ENCODE peak calls at places on chromosomes 2 and 18, in nine cellular contexts. Z is suprapubic skin, D is esophagus squamous epithelium, M is GM12878, R is stomach, X is ovary, K is IMR-90, N is body of pancreas, W is adrenal gland. E is an unnamed sample. For H3K4me1, the result is how much of the 10 kb centered on the place peaks cover.

GRCh38 chr2:76455910-76456309 is 745.2 kb upstream of the GCFC2 start:
- DNase-seq in Z (no peak), D (no peak), M (no peak), R (no peak), X (no peak), K (no peak), N (no peak), W (no peak), E (no peak)

GRCh38 chr18:11883153-11883552 is 25.0 kb downstream of the MPPE1 start:
- DNase-seq in Z (no peak), D (no peak), M (peak), R (no peak), X (no peak), K (peak), N (no peak), W (no peak), E (no peak)

GRCh38 chr2:187580462-187581124 is 26.4 kb upstream of the TFPI start:
- DNase-seq in Z (no peak), D (no peak), M (no peak), R (no peak), X (no peak), K (peak), N (no peak), W (no peak), E (no peak)

GRCh38 chr2:209125291-209125690 is 298.6 kb upstream of the MAP2 start:
- DNase-seq in Z (no peak), D (no peak), M (no peak), R (no peak), X (no peak), K (no peak), N (no peak), W (no peak), E (no peak)

GRCh38 chr2:100924520-100925451 is 77.3 kb upstream of the RPL31 start:
- DNase-seq in Z (peak), D (no peak), M (peak), R (peak), X (no peak), K (peak), N (no peak), W (peak), E (no peak)

GRCh38 chr2:132923787-132924186 is 253.8 kb upstream of the LYPD1 start:
- DNase-seq in Z (no peak), D (no peak), M (no peak), R (no peak), X (peak), K (peak), N (no peak), W (no peak), E (no peak)

GRCh38 chr2:232174662-232175061 is 203.9 kb upstream of the ALPP start:
- DNase-seq in Z (no peak), D (no peak), M (no peak), R (no peak), X (no peak), K (no peak), N (no peak), W (no peak), E (peak)

GRCh38 chr2:10300997-10301945 is 1.4 kb upstream of the HPCAL1 start:
- DNase-seq in Z (no peak), D (no peak), M (no peak), R (no peak), X (peak), K (no peak), N (no peak), W (no peak), E (no peak)

GRCh38 chr18:8609711-8610441 is 639 bp downstream of the RAB12 start:
- DNase-seq in Z (no peak), D (no peak), M (no peak), R (no peak), X (peak), K (no peak), N (peak), W (peak), E (peak)

GRCh38 chr2:232731470-232731869 is 34.3 kb downstream of the GIGYF2 start:
- DNase-seq in Z (no peak), D (no peak), M (no peak), R (no peak), X (no peak), K (peak), N (no peak), W (no peak), E (no peak)

GRCh38 chr2:224584111-224584764 is 925 bp downstream of the CUL3 start:
- DNase-seq in Z (no peak), D (no peak), M (no peak), R (peak), X (no peak), K (peak), N (peak), W (peak), E (peak)

GRCh38 chr2:141630531-141630930 is 500.3 kb downstream of the LRP1B start:
- DNase-seq in Z (no peak), D (no peak), M (no peak), R (no peak), X (no peak), K (no peak), N (no peak), W (no peak), E (no peak)

GRCh38 chr2:67137699-67138098 is 259.4 kb upstream of the ETAA1 start:
- DNase-seq in Z (no peak), D (no peak), M (no peak), R (no peak), X (no peak), K (no peak), N (no peak), W (no peak), E (no peak)

GRCh38 chr2:48723125-48723524 is 32.4 kb downstream of the LHCGR start:
- DNase-seq in Z (no peak), D (no peak), M (no peak), R (no peak), X (no peak), K (peak), N (no peak), W (no peak), E (no peak)

GRCh38 chr2:1605659-1606400 is 138.5 kb downstream of the PXDN start:
- DNase-seq in Z (no peak), D (no peak), M (no peak), R (no peak), X (no peak), K (peak), N (no peak), W (no peak), E (no peak)

GRCh38 chr2:950627-950992 is at the start of gene SNTG2:
- DNase-seq in Z (no peak), D (no peak), M (no peak), R (peak), X (peak), K (no peak), N (peak), W (no peak), E (peak)

GRCh38 chr2:23813438-23813837 is 113.5 kb downstream of the ATAD2B start:
- DNase-seq in Z (no peak), D (no peak), M (no peak), R (no peak), X (no peak), K (no peak), N (no peak), W (no peak), E (no peak)

GRCh38 chr2:239696559-239697207 is 295.9 kb upstream of the HDAC4 start:
- DNase-seq in Z (peak), D (no peak), M (no peak), R (no peak), X (no peak), K (no peak), N (no peak), W (no peak), E (no peak)

GRCh38 chr2:107811982-107812381 is 14.7 kb upstream of the RGPD4 start:
- DNase-seq in Z (no peak), D (no peak), M (no peak), R (no peak), X (no peak), K (no peak), N (no peak), W (no peak), E (no peak)

GRCh38 chr2:99811544-99811943 is 321.7 kb upstream of the REV1 start:
- DNase-seq in Z (no peak), D (no peak), M (no peak), R (no peak), X (no peak), K (peak), N (no peak), W (no peak), E (no peak)

GRCh38 chr2:165251361-165251760 is 12.1 kb downstream of the SCN2A start:
- DNase-seq in Z (no peak), D (no peak), M (no peak), R (no peak), X (no peak), K (no peak), N (no peak), W (no peak), E (no peak)

GRCh38 chr18:49011291-49011746 is 60.6 kb upstream of the SMAD7 start:
- DNase-seq in Z (no peak), D (no peak), M (no peak), R (no peak), X (no peak), K (no peak), N (peak), W (no peak), E (no peak)

GRCh38 chr18:55634545-55634944 is 46.6 kb upstream of the TCF4 start:
- DNase-seq in Z (no peak), D (no peak), M (no peak), R (no peak), X (no peak), K (peak), N (no peak), W (no peak), E (no peak)

GRCh38 chr18:63508634-63509033 is 31.9 kb downstream of the SERPINB5 start:
- DNase-seq in Z (no peak), D (no peak), M (no peak), R (no peak), X (no peak), K (no peak), N (no peak), W (no peak), E (no peak)

GRCh38 chr2:232300894-232301387 is 77.6 kb upstream of the ALPP start:
- DNase-seq in Z (no peak), D (no peak), M (no peak), R (no peak), X (no peak), K (peak), N (no peak), W (no peak), E (no peak)

GRCh38 chr2:231412616-231412963 is 17.1 kb downstream of the B3GNT7 start:
- DNase-seq in Z (no peak), D (no peak), M (no peak), R (no peak), X (no peak), K (no peak), N (no peak), W (no peak), E (no peak)

GRCh38 chr2:73921581-73921980 is 5.1 kb upstream of the DGUOK start:
- DNase-seq in Z (no peak), D (no peak), M (no peak), R (no peak), X (no peak), K (no peak), N (no peak), W (no peak), E (no peak)

GRCh38 chr2:133667-134593 is 87.6 kb upstream of the FAM110C start:
- DNase-seq in Z (no peak), D (no peak), M (no peak), R (no peak), X (no peak), K (no peak), N (no peak), W (no peak), E (no peak)

GRCh38 chr2:39392672-39393071 is 44.4 kb downstream of the MAP4K3 start:
- DNase-seq in Z (no peak), D (no peak), M (no peak), R (no peak), X (no peak), K (no peak), N (no peak), W (no peak), E (no peak)

GRCh38 chr2:231411237-231411636 is 15.7 kb downstream of the B3GNT7 start:
- DNase-seq in Z (no peak), D (no peak), M (no peak), R (no peak), X (no peak), K (no peak), N (no peak), W (no peak), E (no peak)

GRCh38 chr2:110097506-110098220 is 18.0 kb downstream of the MALL start:
- DNase-seq in Z (no peak), D (no peak), M (no peak), R (no peak), X (no peak), K (no peak), N (no peak), W (no peak), E (no peak)

GRCh38 chr18:48003426-48004349 is 73.2 kb upstream of the SMAD2 start:
- DNase-seq in Z (no peak), D (no peak), M (no peak), R (peak), X (no peak), K (no peak), N (peak), W (peak), E (no peak)

GRCh38 chr2:118240276-118240675 is 152.0 kb downstream of the INSIG2 start:
- DNase-seq in Z (no peak), D (no peak), M (no peak), R (no peak), X (no peak), K (no peak), N (no peak), W (no peak), E (no peak)

DNA sequence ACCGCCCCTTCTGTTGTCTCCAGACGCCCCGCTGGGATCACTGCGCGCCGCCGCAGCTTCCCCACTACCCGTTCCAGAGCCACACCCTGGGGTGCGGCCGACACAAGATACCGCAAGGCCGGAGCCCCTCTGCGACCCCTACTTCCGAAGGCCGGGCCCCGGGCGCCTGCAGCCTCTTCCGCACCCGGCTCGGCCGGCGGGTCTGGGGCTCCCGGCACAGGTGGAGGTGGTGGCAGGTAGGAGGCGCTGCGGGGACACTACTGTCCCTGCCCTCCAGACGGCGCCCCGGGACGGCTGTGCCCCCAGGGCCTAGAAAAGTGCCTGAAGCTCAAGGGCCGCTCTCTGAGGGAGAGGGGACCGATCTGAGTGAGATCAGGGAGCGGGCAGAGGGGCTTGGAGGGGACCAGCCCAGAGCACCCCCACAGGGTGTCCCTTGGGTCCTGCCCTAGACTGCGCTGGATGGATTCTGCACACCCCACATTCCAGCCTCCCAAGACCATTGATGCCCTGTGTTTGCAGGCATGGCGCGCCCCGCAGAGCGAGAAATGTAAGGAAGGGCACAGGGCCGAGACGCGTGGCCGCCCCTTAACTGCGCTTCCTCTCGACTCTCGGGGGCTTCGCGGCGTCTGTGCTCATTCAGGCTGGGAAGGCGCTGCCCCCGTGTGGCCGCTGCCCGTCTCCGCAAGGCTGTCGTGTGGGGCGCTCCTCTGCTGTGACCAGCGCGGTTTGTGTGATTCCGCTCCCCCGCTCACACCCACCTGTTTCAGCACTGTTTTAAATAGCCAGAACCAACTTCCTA is 79.9 kb downstream of the GFPT1 start:
- DNase-seq in Z (peak), D (peak), M (no peak), R (peak), X (peak), K (peak), N (peak), W (peak), E (peak)
- TF ChIP-seq POLR2A in Z (no peak), D (no peak), M (peak), R (no peak), X (peak), K (peak), N (no peak), W (no peak), E (no peak)

GRCh38 chr2:55010149-55010591 is 40.1 kb downstream of the RTN4 start:
- DNase-seq in Z (no peak), D (no peak), M (peak), R (peak), X (no peak), K (peak), N (peak), W (peak), E (peak)
- H3K4me3 ChIP-seq in Z (peak), D (peak), M (peak), R (peak), X (peak), K (no peak), N (peak), W (no peak), E (peak)

GRCh38 chr2:33488715-33489540 is 12.5 kb downstream of the RASGRP3 start:
- DNase-seq in Z (no peak), D (no peak), M (no peak), R (no peak), X (no peak), K (no peak), N (no peak), W (no peak), E (no peak)

GRCh38 chr2:33484042-33484621 is 7.7 kb downstream of the RASGRP3 start:
- DNase-seq in Z (no peak), D (no peak), M (no peak), R (no peak), X (no peak), K (peak), N (no peak), W (no peak), E (no peak)

GRCh38 chr2:33488178-33488690 is 11.8 kb downstream of the RASGRP3 start:
- DNase-seq in Z (no peak), D (no peak), M (no peak), R (no peak), X (no peak), K (no peak), N (no peak), W (no peak), E (no peak)

GRCh38 chr2:33489835-33490431 is 13.5 kb downstream of the RASGRP3 start:
- DNase-seq in Z (no peak), D (no peak), M (no peak), R (no peak), X (no peak), K (no peak), N (no peak), W (no peak), E (no peak)

GRCh38 chr2:33486544-33486943 is 10.1 kb downstream of the RASGRP3 start:
- DNase-seq in Z (no peak), D (no peak), M (no peak), R (no peak), X (no peak), K (no peak), N (no peak), W (no peak), E (no peak)
- H3K4me1 ChIP-seq in Z (under half), D (under half), M (half or more), R (under half), X (under half), K (under half), N (under half), W (under half), E (under half)

GRCh38 chr2:120221616-120222015 is 1.6 kb downstream of the TMEM185B start:
- DNase-seq in Z (peak), D (no peak), M (no peak), R (no peak), X (no peak), K (no peak), N (no peak), W (peak), E (no peak)

GRCh38 chr2:120224735-120225548 is 1.7 kb upstream of the TMEM185B start:
- DNase-seq in Z (peak), D (no peak), M (no peak), R (no peak), X (no peak), K (no peak), N (no peak), W (no peak), E (no peak)

GRCh38 chr2:120224256-120224655 is 1.1 kb upstream of the TMEM185B start:
- DNase-seq in Z (peak), D (no peak), M (no peak), R (no peak), X (no peak), K (no peak), N (no peak), W (no peak), E (peak)

GRCh38 chr2:120222186-120223033 is 790 bp downstream of the TMEM185B start:
- DNase-seq in Z (peak), D (no peak), M (no peak), R (peak), X (no peak), K (no peak), N (no peak), W (peak), E (no peak)

DNA sequence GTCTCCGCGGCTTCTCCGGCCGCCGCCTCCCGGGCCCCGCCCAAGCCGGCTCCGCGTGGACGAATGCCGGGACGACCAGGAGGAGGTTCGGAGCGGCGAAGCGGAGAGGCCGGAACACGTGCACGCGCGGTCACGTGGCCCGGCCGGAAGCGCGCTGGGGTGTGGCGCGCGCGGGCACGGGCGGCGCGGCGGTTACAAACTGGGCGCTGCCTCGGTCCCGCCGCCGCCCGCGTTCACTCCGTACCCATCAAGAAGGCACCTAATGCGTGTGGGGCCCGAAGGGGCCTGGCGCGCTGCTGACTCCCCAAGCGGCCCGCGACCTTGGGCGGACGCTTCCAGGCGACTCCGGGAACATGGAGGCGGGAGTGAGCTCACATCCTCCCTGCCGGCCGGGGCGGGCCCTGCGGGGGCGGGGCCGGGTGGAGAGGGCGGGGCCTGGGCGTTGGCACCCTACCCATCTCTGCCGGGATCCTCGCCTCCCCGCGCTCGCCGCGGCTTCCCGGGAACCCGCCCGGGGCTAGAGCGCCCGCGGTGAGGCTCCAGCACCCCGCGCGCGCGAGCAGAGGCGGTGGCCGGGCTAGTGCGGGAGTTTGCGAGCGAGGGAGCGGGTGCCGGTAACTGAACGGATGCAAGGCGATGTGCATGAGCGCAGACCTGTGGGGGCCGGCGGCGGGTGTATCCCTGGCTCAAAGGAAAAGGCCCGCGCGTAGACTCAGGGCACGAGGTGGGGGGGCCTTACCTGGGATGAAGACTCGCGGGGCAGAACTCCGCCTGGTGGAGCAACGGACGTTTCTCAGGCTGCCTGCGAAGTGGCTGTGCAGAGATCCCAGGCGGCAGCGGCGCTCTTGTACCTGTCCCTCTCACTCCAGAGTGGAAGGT is at the start of gene TMEM185B:
- DNase-seq in Z (peak), D (no peak), M (no peak), R (peak), X (peak), K (peak), N (peak), W (peak), E (peak)
- TF ChIP-seq POLR2A in Z (no peak), D (peak), M (peak), R (no peak), X (no peak), K (peak), N (peak), W (peak), E (no peak)

GRCh38 chr2:186325827-186326535 is 160.1 kb upstream of the ZC3H15 start:
- DNase-seq in Z (no peak), D (no peak), M (no peak), R (no peak), X (no peak), K (no peak), N (no peak), W (no peak), E (no peak)

GRCh38 chr2:186327251-186327868 is 158.7 kb upstream of the ZC3H15 start:
- DNase-seq in Z (no peak), D (no peak), M (no peak), R (no peak), X (no peak), K (no peak), N (no peak), W (no peak), E (no peak)

GRCh38 chr2:186330050-186330449 is 156.0 kb upstream of the ZC3H15 start:
- DNase-seq in Z (no peak), D (no peak), M (no peak), R (no peak), X (no peak), K (no peak), N (no peak), W (no peak), E (no peak)

DNA sequence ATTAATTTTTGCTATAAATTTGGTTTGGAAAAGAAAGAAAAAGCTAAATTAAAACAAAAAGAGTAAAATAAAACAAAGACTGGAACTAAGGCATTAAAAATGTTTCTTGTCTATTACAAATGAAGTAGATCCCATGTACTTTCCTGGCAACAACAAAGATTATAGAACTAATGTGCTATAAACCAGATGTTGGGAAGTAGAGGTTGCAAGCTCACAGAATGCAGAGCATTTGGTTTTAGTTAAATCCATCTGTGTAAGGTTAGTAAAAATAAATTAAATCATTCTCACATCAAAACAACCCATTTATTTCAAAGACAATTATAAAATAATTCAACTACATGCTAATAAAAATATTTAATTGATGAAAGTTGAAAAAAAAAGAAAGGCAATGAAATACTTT is 157.2 kb upstream of the ZC3H15 start:
- DNase-seq in Z (no peak), D (no peak), M (no peak), R (no peak), X (no peak), K (no peak), N (no peak), W (no peak), E (no peak)
- H3K4me3 ChIP-seq in Z (no peak), D (no peak), M (no peak), R (no peak), X (no peak), K (no peak), N (no peak), W (no peak), E (no peak)